ENCODE peak calls at places on chromosome 19, in nine cellular contexts. One of them, this sample, is unnamed.
A peak's percentile ranks its signal among the peaks of the same experiment; 100 is the strongest.

GRCh38 chr19:15323496-15324235 is 8.7 kb downstream of the BRD4 start:
- DNase-seq in Daoy: no peak
- DNase-seq in germinal center: no peak
- DNase-seq in fibroblast of lung: peak; percentile 34
- DNase-seq in CD8-positive, alpha-beta memory T cell: no peak
- DNase-seq in upper lobe of left lung: no peak
- DNase-seq in stimulated activated CD8-positive, alpha-beta memory T cell treated with anti-CD3 and anti-CD28 coated beads, Interleukin-4, amount 100 ng/mL, for 4 hours: no peak
- DNase-seq in iPS-NIHi11: peak; percentile 12
- DNase-seq in skeletal muscle cell: no peak
- DNase-seq in this sample: no peak

GRCh38 chr19:44588753-44589112 is 24.6 kb upstream of the IGSF23 start:
- DNase-seq in CD8-positive, alpha-beta memory T cell: no peak
- DNase-seq in stimulated activated CD8-positive, alpha-beta memory T cell treated with anti-CD3 and anti-CD28 coated beads, Interleukin-4, amount 100 ng/mL, for 4 hours: no peak
- DNase-seq in upper lobe of left lung: no peak
- DNase-seq in iPS-NIHi11: no peak
- DNase-seq in Daoy: no peak
- DNase-seq in skeletal muscle cell: no peak
- DNase-seq in germinal center: no peak
- DNase-seq in fibroblast of lung: no peak
- DNase-seq in this sample: no peak

GRCh38 chr19:4557971-4558941 is 1.2 kb downstream of the SEMA6B start:
- DNase-seq in iPS-NIHi11: peak; percentile 84
- DNase-seq in germinal center: peak; percentile 56
- DNase-seq in fibroblast of lung: no peak
- DNase-seq in upper lobe of left lung: peak; percentile 93
- DNase-seq in Daoy: peak; percentile 53
- DNase-seq in stimulated activated CD8-positive, alpha-beta memory T cell treated with anti-CD3 and anti-CD28 coated beads, Interleukin-4, amount 100 ng/mL, for 4 hours: no peak
- DNase-seq in CD8-positive, alpha-beta memory T cell: peak; percentile 20
- DNase-seq in skeletal muscle cell: no peak
- DNase-seq in this sample: peak; percentile 58

GRCh38 chr19:35249848-35250711 is 1.3 kb downstream of the LSR start:
- DNase-seq in germinal center: no peak
- DNase-seq in skeletal muscle cell: no peak
- DNase-seq in stimulated activated CD8-positive, alpha-beta memory T cell treated with anti-CD3 and anti-CD28 coated beads, Interleukin-4, amount 100 ng/mL, for 4 hours: no peak
- DNase-seq in CD8-positive, alpha-beta memory T cell: no peak
- DNase-seq in iPS-NIHi11: no peak
- DNase-seq in Daoy: no peak
- DNase-seq in upper lobe of left lung: peak; percentile 55
- DNase-seq in fibroblast of lung: no peak
- DNase-seq in this sample: no peak

GRCh38 chr19:6032381-6032780 is 54.4 kb upstream of the RANBP3 start:
- DNase-seq in germinal center: no peak
- DNase-seq in fibroblast of lung: no peak
- DNase-seq in skeletal muscle cell: no peak
- DNase-seq in CD8-positive, alpha-beta memory T cell: no peak
- DNase-seq in upper lobe of left lung: no peak
- DNase-seq in Daoy: no peak
- DNase-seq in iPS-NIHi11: no peak
- DNase-seq in stimulated activated CD8-positive, alpha-beta memory T cell treated with anti-CD3 and anti-CD28 coated beads, Interleukin-4, amount 100 ng/mL, for 4 hours: no peak
- DNase-seq in this sample: no peak

GRCh38 chr19:11405846-11406643 is 13.1 kb downstream of the RGL3 start:
- DNase-seq in stimulated activated CD8-positive, alpha-beta memory T cell treated with anti-CD3 and anti-CD28 coated beads, Interleukin-4, amount 100 ng/mL, for 4 hours: peak; percentile 18
- DNase-seq in iPS-NIHi11: peak; percentile 83
- DNase-seq in fibroblast of lung: no peak
- DNase-seq in skeletal muscle cell: no peak
- DNase-seq in upper lobe of left lung: peak; percentile 83
- DNase-seq in CD8-positive, alpha-beta memory T cell: no peak
- DNase-seq in Daoy: peak; percentile 37
- DNase-seq in germinal center: peak; percentile 39
- DNase-seq in this sample: no peak

GRCh38 chr19:7348587-7349230 is at the start of gene ARHGEF18:
- DNase-seq in germinal center: peak; percentile 76
- DNase-seq in Daoy: no peak
- DNase-seq in CD8-positive, alpha-beta memory T cell: peak; percentile 82
- DNase-seq in stimulated activated CD8-positive, alpha-beta memory T cell treated with anti-CD3 and anti-CD28 coated beads, Interleukin-4, amount 100 ng/mL, for 4 hours: no peak
- DNase-seq in upper lobe of left lung: peak; percentile 45
- DNase-seq in skeletal muscle cell: no peak
- DNase-seq in fibroblast of lung: no peak
- DNase-seq in iPS-NIHi11: no peak
- DNase-seq in this sample: peak; percentile 66

GRCh38 chr19:368624-369020 is 24.0 kb upstream of the MIER2 start:
- DNase-seq in iPS-NIHi11: no peak
- DNase-seq in upper lobe of left lung: no peak
- DNase-seq in stimulated activated CD8-positive, alpha-beta memory T cell treated with anti-CD3 and anti-CD28 coated beads, Interleukin-4, amount 100 ng/mL, for 4 hours: no peak
- DNase-seq in CD8-positive, alpha-beta memory T cell: no peak
- DNase-seq in Daoy: no peak
- DNase-seq in germinal center: no peak
- DNase-seq in skeletal muscle cell: no peak
- DNase-seq in fibroblast of lung: no peak
- DNase-seq in this sample: no peak

GRCh38 chr19:2428756-2429711 is 1.6 kb upstream of the TIMM13 start:
- DNase-seq in CD8-positive, alpha-beta memory T cell: no peak
- DNase-seq in stimulated activated CD8-positive, alpha-beta memory T cell treated with anti-CD3 and anti-CD28 coated beads, Interleukin-4, amount 100 ng/mL, for 4 hours: no peak
- DNase-seq in fibroblast of lung: no peak
- DNase-seq in skeletal muscle cell: no peak
- DNase-seq in Daoy: no peak
- DNase-seq in upper lobe of left lung: peak; percentile 84
- DNase-seq in germinal center: no peak
- DNase-seq in iPS-NIHi11: no peak
- DNase-seq in this sample: no peak

GRCh38 chr19:53333071-53333465 is 481 bp upstream of the ZNF845 start:
- DNase-seq in germinal center: no peak
- DNase-seq in fibroblast of lung: peak; percentile 66
- DNase-seq in Daoy: peak; percentile 56
- DNase-seq in upper lobe of left lung: peak; percentile 58
- DNase-seq in iPS-NIHi11: peak; percentile 53
- DNase-seq in CD8-positive, alpha-beta memory T cell: no peak
- DNase-seq in stimulated activated CD8-positive, alpha-beta memory T cell treated with anti-CD3 and anti-CD28 coated beads, Interleukin-4, amount 100 ng/mL, for 4 hours: peak; percentile 1
- DNase-seq in skeletal muscle cell: peak; percentile 3
- DNase-seq in this sample: no peak

GRCh38 chr19:39181500-39182173 is 15.1 kb upstream of the NCCRP1 start:
- DNase-seq in germinal center: no peak
- DNase-seq in CD8-positive, alpha-beta memory T cell: no peak
- DNase-seq in skeletal muscle cell: no peak
- DNase-seq in Daoy: no peak
- DNase-seq in iPS-NIHi11: no peak
- DNase-seq in upper lobe of left lung: no peak
- DNase-seq in fibroblast of lung: no peak
- DNase-seq in stimulated activated CD8-positive, alpha-beta memory T cell treated with anti-CD3 and anti-CD28 coated beads, Interleukin-4, amount 100 ng/mL, for 4 hours: no peak
- DNase-seq in this sample: no peak

GRCh38 chr19:2270572-2271515 is 11.1 kb downstream of the PEAK3 start:
- DNase-seq in skeletal muscle cell: peak; percentile 66
- DNase-seq in Daoy: peak; percentile 85
- DNase-seq in CD8-positive, alpha-beta memory T cell: peak; percentile 74
- DNase-seq in stimulated activated CD8-positive, alpha-beta memory T cell treated with anti-CD3 and anti-CD28 coated beads, Interleukin-4, amount 100 ng/mL, for 4 hours: peak; percentile 60
- DNase-seq in fibroblast of lung: peak; percentile 82
- DNase-seq in iPS-NIHi11: peak; percentile 78
- DNase-seq in germinal center: peak; percentile 80
- DNase-seq in upper lobe of left lung: peak; percentile 96
- DNase-seq in this sample: peak; percentile 92

GRCh38 chr19:15438124-15438496 is 11.6 kb downstream of the WIZ start:
- DNase-seq in CD8-positive, alpha-beta memory T cell: no peak
- DNase-seq in skeletal muscle cell: no peak
- DNase-seq in Daoy: no peak
- DNase-seq in iPS-NIHi11: no peak
- DNase-seq in fibroblast of lung: no peak
- DNase-seq in upper lobe of left lung: no peak
- DNase-seq in stimulated activated CD8-positive, alpha-beta memory T cell treated with anti-CD3 and anti-CD28 coated beads, Interleukin-4, amount 100 ng/mL, for 4 hours: no peak
- DNase-seq in germinal center: no peak
- DNase-seq in this sample: no peak

GRCh38 chr19:4328243-4328990 is 10.2 kb downstream of the STAP2 start:
- DNase-seq in iPS-NIHi11: peak; percentile 94
- DNase-seq in fibroblast of lung: peak; percentile 73
- DNase-seq in germinal center: peak; percentile 95
- DNase-seq in Daoy: peak; percentile 88
- DNase-seq in upper lobe of left lung: peak; percentile 97
- DNase-seq in stimulated activated CD8-positive, alpha-beta memory T cell treated with anti-CD3 and anti-CD28 coated beads, Interleukin-4, amount 100 ng/mL, for 4 hours: peak; percentile 94
- DNase-seq in skeletal muscle cell: peak; percentile 66
- DNase-seq in CD8-positive, alpha-beta memory T cell: peak; percentile 89
- DNase-seq in this sample: peak; percentile 85

This sample was measured in Karpas-422.